ENCODE peak calls at places on chromosomes 4 and X, in seven cellular contexts. D is GM12891, V is uterus, Q is heart left ventricle, L is ovary, Z is NB4, P is HepG2. G is an unnamed sample.

GRCh38 chr4:8583655-8584025 is 3.4 kb downstream of the GPR78 start:
- DNase-seq in D (no peak), V (no peak), Q (no peak), L (no peak), Z (no peak), P (no peak), G (no peak)

GRCh38 chrX:116246261-116246660 is 75.7 kb downstream of the AGTR2 start:
- DNase-seq in D (no peak), V (no peak), Q (no peak), L (no peak), Z (no peak), P (no peak), G (no peak)

GRCh38 chrX:40262641-40263560 is 165.1 kb upstream of the BCOR start:
- DNase-seq in D (no peak), V (peak), Q (peak), L (peak), Z (no peak), P (peak), G (peak)

GRCh38 chr4:56870927-56871326 is 36.8 kb upstream of the REST start:
- DNase-seq in D (no peak), V (no peak), Q (no peak), L (no peak), Z (no peak), P (no peak), G (no peak)

GRCh38 chr4:1572521-1572920 is 111.6 kb downstream of the FAM53A start:
- DNase-seq in D (no peak), V (no peak), Q (peak), L (no peak), Z (no peak), P (no peak), G (no peak)

GRCh38 chrX:1466971-1467561 is 14.4 kb upstream of the ASMTL start:
- DNase-seq in D (peak), V (no peak), Q (no peak), L (no peak), Z (no peak), P (no peak), G (no peak)

GRCh38 chr4:158538176-158538575 is 16.5 kb downstream of the RXFP1 start:
- DNase-seq in D (no peak), V (no peak), Q (no peak), L (no peak), Z (no peak), P (no peak), G (no peak)

GRCh38 chr4:169823685-169824084 is 65.9 kb upstream of the HPF1 start:
- DNase-seq in D (no peak), V (no peak), Q (peak), L (no peak), Z (peak), P (peak), G (peak)

GRCh38 chr4:83626245-83626843 is 90.4 kb downstream of the GPAT3 start:
- DNase-seq in D (no peak), V (no peak), Q (no peak), L (no peak), Z (peak), P (no peak), G (no peak)

GRCh38 chr4:8741513-8742226 is 130.0 kb downstream of the HMX1 start:
- DNase-seq in D (peak), V (no peak), Q (no peak), L (no peak), Z (no peak), P (no peak), G (no peak)

GRCh38 chr4:15042529-15043167 is 40.4 kb downstream of the CPEB2 start:
- DNase-seq in D (no peak), V (no peak), Q (no peak), L (no peak), Z (no peak), P (no peak), G (no peak)

GRCh38 chr4:76486588-76487276 is 51.7 kb downstream of the SHROOM3 start:
- DNase-seq in D (no peak), V (no peak), Q (no peak), L (no peak), Z (no peak), P (no peak), G (no peak)

GRCh38 chr4:71052716-71053115 is 59.3 kb downstream of the DCK start:
- DNase-seq in D (no peak), V (no peak), Q (no peak), L (no peak), Z (no peak), P (no peak), G (no peak)

GRCh38 chr4:80926891-80927290 is 103.6 kb upstream of the BMP3 start:
- DNase-seq in D (no peak), V (no peak), Q (no peak), L (no peak), Z (no peak), P (no peak), G (no peak)

GRCh38 chr4:114599231-114600065 is 841 bp downstream of the UGT8 start:
- DNase-seq in D (no peak), V (no peak), Q (no peak), L (peak), Z (no peak), P (no peak), G (no peak)

GRCh38 chr4:87057835-87058234 is 123.0 kb downstream of the AFF1 start:
- DNase-seq in D (no peak), V (no peak), Q (no peak), L (no peak), Z (no peak), P (no peak), G (no peak)

GRCh38 chr4:31194823-31195222 is 474.7 kb downstream of the PCDH7 start:
- DNase-seq in D (no peak), V (no peak), Q (no peak), L (no peak), Z (no peak), P (no peak), G (no peak)

GRCh38 chr4:136900706-136901105 is 631.6 kb downstream of the PCDH18 start:
- DNase-seq in D (no peak), V (no peak), Q (no peak), L (no peak), Z (peak), P (no peak), G (no peak)

GRCh38 chrX:13123247-13123856 is 78.9 kb upstream of the FAM9C start:
- DNase-seq in D (no peak), V (no peak), Q (no peak), L (no peak), Z (no peak), P (peak), G (no peak)

GRCh38 chrX:13121020-13121419 is 76.6 kb upstream of the FAM9C start:
- DNase-seq in D (no peak), V (no peak), Q (no peak), L (no peak), Z (no peak), P (no peak), G (no peak)

GRCh38 chrX:13126785-13127184 is 82.4 kb upstream of the FAM9C start:
- DNase-seq in D (no peak), V (no peak), Q (no peak), L (no peak), Z (no peak), P (peak), G (no peak)

GRCh38 chrX:13125188-13125587 is 80.8 kb upstream of the FAM9C start:
- DNase-seq in D (no peak), V (no peak), Q (no peak), L (no peak), Z (no peak), P (no peak), G (no peak)

GRCh38 chrX:13123857-13124345 is 79.5 kb upstream of the FAM9C start:
- DNase-seq in D (no peak), V (no peak), Q (no peak), L (no peak), Z (no peak), P (peak), G (no peak)
- TF ChIP-seq POLR2A in D (no peak), V (no peak), Q (no peak), L (no peak), Z (no peak), P (no peak), G (no peak)

GRCh38 chrX:71532753-71533425 is at the start of gene OGT:
- DNase-seq in D (peak), V (peak), Q (peak), L (peak), Z (peak), P (peak), G (peak)
- TF ChIP-seq POLR2A in D (peak), V (peak), Q (peak), L (peak), Z (peak), P (peak), G (peak)

GRCh38 chrX:154526901-154527675 is 11.1 kb upstream of the FAM3A start:
- DNase-seq in D (peak), V (peak), Q (peak), L (peak), Z (peak), P (peak), G (no peak)
- TF ChIP-seq POLR2A in D (peak), V (no peak), Q (no peak), L (no peak), Z (peak), P (no peak), G (no peak)

GRCh38 chrX:46758163-46758955 is 559 bp downstream of the SLC9A7 start:
- DNase-seq in D (no peak), V (no peak), Q (no peak), L (peak), Z (no peak), P (no peak), G (no peak)
- TF ChIP-seq POLR2A in D (no peak), V (no peak), Q (no peak), L (no peak), Z (no peak), P (no peak), G (no peak)

DNA sequence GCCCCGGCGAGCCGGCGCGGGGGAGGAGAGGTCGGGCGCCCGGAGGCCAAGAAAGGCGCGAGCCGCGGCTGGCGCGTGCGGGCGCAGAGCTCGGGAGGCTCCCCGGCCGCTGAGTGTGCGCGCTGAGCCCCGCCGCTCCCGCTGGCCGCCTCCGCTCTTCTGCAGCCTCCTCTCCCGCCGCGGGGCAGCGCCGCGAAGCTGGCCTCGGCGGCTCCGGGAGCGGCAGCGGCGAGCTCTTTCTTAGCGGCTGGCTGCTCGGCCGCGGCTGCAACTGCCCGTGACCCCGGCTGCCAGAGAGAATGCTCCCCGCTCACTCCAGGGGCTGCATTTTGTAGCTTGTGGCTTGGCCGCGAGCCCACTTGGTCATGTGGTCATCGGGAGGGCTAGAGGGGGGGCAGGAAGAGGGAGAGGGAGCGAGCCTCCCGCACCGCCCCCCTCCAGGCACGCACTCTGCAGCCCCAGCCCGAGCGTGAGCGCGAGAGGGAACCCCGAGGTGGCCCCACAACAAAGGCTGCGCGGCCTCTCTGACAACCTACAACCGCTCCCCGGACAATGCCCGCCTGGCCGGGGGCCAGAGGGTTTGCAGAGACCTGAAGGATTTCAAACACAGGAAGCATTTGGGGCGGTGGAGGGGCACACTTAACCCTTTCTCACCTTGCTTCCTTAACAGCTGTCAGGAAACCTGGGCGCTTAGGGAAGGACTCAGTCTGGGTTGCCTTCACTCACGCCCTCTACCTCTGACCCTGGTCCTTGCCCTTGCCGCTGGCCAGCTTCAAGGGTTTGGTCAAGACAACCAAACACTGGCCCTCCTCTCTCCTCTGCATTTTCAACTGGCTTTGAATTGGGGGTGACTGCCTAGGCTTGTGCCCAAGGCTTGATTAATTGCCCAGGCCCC is at the start of gene APLN:
- DNase-seq in D (no peak), V (peak), Q (peak), L (peak), Z (peak), P (no peak), G (no peak)
- TF ChIP-seq POLR2A in D (no peak), V (no peak), Q (no peak), L (no peak), Z (no peak), P (no peak), G (no peak)

GRCh38 chr4:119628281-119629141 is at the start of gene PDE5A:
- DNase-seq in D (peak), V (peak), Q (peak), L (peak), Z (peak), P (peak), G (peak)
- TF ChIP-seq POLR2A in D (no peak), V (no peak), Q (no peak), L (no peak), Z (no peak), P (no peak), G (no peak)

DNA sequence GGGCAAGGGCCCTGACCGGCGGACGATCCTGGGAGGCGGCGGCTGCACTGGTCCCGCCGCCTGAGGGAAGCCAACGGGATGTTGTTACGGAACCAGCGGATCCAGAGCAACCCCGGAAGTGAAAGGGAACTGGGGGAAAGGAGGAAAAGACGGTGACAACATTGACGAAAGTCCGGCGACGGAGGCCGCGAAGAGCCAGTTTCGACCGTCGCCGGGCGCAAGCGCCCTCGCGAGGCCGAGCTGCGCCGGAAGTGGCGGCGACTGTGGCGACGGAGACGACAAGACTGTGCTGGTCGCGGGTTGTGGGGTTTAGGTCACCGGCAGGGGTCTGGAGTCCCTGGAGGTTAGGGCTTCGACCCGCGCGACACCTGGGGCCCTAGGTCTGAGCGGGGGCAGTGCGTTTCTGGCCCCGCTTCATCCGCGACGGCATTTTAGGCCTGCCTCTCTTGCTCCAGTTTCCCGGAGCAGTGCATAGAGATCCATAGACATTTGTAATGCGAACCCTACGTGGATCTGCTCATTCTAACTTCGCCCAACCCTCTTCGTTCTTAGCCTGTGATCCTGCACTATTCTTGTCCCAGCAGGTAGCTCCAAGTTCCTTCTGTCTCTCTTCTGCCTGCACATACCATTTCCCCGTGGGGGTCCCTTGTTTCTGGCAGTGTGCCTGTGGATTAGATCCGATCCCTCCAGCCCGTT is at the start of gene BOD1L1:
- DNase-seq in D (peak), V (peak), Q (peak), L (peak), Z (peak), P (peak), G (peak)
- TF ChIP-seq POLR2A in D (peak), V (peak), Q (no peak), L (peak), Z (peak), P (peak), G (peak)

GRCh38 chr4:152663203-152664066 is 16.4 kb downstream of the TMEM154 start:
- DNase-seq in D (no peak), V (no peak), Q (no peak), L (no peak), Z (peak), P (no peak), G (no peak)
- TF ChIP-seq POLR2A in D (no peak), V (no peak), Q (no peak), L (no peak), Z (no peak), P (no peak), G (no peak)

G was measured in H54.